ENCODE peak calls at places on chromosome 5, in four cellular contexts. J is WTC11, O is K562, W is HepG2. M is an unnamed sample.

GRCh38 chr5:126369995-126370731 is 53.0 kb upstream of the GRAMD2B start:
- DNase-seq in J (peak), O (no peak), W (peak), M (no peak)

GRCh38 chr5:13664377-13664776 is 280.1 kb downstream of the DNAH5 start:
- DNase-seq in J (no peak), O (no peak), W (no peak), M (no peak)

GRCh38 chr5:41738695-41739354 is 131.4 kb downstream of the OXCT1 start:
- DNase-seq in J (no peak), O (no peak), W (no peak), M (no peak)

GRCh38 chr5:6504677-6505414 is 56.2 kb downstream of the UBE2QL1 start:
- DNase-seq in J (no peak), O (no peak), W (no peak), M (no peak)

GRCh38 chr5:179203248-179203647 is 142.0 kb downstream of the ADAMTS2 start:
- DNase-seq in J (no peak), O (no peak), W (no peak), M (no peak)

GRCh38 chr5:93246093-93246855 is 334.7 kb downstream of the NR2F1-AS1 start:
- DNase-seq in J (peak), O (no peak), W (peak), M (peak)

GRCh38 chr5:157108961-157109360 is at the start of gene HAVCR2:
- DNase-seq in J (no peak), O (no peak), W (no peak), M (no peak)

GRCh38 chr5:150022681-150023080 is 22.1 kb downstream of the HMGXB3 start:
- DNase-seq in J (no peak), O (no peak), W (no peak), M (no peak)

GRCh38 chr5:143261748-143262392 is 141.6 kb downstream of the NR3C1 start:
- DNase-seq in J (no peak), O (no peak), W (no peak), M (no peak)

GRCh38 chr5:177109810-177110209 is 23.1 kb downstream of the FGFR4 start:
- DNase-seq in J (no peak), O (no peak), W (no peak), M (no peak)

GRCh38 chr5:159906463-159906862 is 9.8 kb upstream of the ADRA1B start:
- DNase-seq in J (no peak), O (no peak), W (no peak), M (no peak)

GRCh38 chr5:173454764-173455598 is 126.8 kb upstream of the STC2 start:
- DNase-seq in J (no peak), O (peak), W (peak), M (no peak)

GRCh38 chr5:121432-121831 is 29.5 kb downstream of the PLEKHG4B start:
- DNase-seq in J (no peak), O (no peak), W (no peak), M (no peak)

GRCh38 chr5:80184235-80185023 is 71.4 kb downstream of the SERINC5 start:
- DNase-seq in J (peak), O (peak), W (peak), M (no peak)

GRCh38 chr5:176577312-176578176 is 28.4 kb downstream of the CDHR2 start:
- DNase-seq in J (no peak), O (no peak), W (no peak), M (no peak)

GRCh38 chr5:56247596-56247995 is 14.5 kb upstream of the ANKRD55 start:
- DNase-seq in J (no peak), O (no peak), W (no peak), M (no peak)

GRCh38 chr5:179306191-179307005 is 38.9 kb downstream of the ADAMTS2 start:
- DNase-seq in J (no peak), O (no peak), W (no peak), M (no peak)

GRCh38 chr5:15889001-15889400 is 290.6 kb downstream of the MARCHF11 start:
- DNase-seq in J (no peak), O (no peak), W (no peak), M (no peak)

GRCh38 chr5:95870105-95870672 is 47.7 kb upstream of the GLRX start:
- DNase-seq in J (no peak), O (no peak), W (peak), M (no peak)

GRCh38 chr5:54761213-54761701 is 224.1 kb downstream of the ESM1 start:
- DNase-seq in J (no peak), O (no peak), W (no peak), M (no peak)

GRCh38 chr5:89396262-89396975 is 513.4 kb upstream of the MEF2C start:
- DNase-seq in J (no peak), O (no peak), W (no peak), M (no peak)

GRCh38 chr5:17151686-17152085 is 65.7 kb upstream of the BASP1 start:
- DNase-seq in J (peak), O (no peak), W (no peak), M (no peak)

GRCh38 chr5:15286659-15287058 is 213.3 kb upstream of the FBXL7 start:
- DNase-seq in J (no peak), O (no peak), W (no peak), M (no peak)

GRCh38 chr5:159601216-159601615 is 270.9 kb upstream of the IL12B start:
- DNase-seq in J (no peak), O (no peak), W (no peak), M (no peak)

DNA sequence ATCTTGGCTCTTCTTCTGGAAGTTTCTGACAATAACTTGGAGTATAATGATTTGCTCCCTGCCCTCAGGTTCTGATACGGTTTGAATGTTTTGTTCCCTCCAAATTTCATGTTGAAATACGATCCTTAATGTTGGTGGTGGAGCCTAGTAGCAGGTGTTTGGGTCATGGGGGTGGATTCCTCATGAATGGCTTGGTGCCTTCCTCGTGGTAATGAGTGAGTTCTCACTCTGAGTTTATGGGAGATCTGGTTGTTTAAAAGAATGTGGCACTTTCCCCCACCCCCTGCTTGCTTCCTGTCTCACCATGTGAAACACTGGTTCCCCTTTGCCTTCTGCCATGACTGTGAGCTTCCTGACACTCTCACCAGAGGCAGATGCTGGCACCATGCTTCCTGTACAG is 103.0 kb upstream of the OSMR start:
- DNase-seq in J (no peak), O (no peak), W (no peak), M (no peak)
- TF ChIP-seq ELF4 in J (no peak), O (no peak), W (no peak), M (no peak)

DNA sequence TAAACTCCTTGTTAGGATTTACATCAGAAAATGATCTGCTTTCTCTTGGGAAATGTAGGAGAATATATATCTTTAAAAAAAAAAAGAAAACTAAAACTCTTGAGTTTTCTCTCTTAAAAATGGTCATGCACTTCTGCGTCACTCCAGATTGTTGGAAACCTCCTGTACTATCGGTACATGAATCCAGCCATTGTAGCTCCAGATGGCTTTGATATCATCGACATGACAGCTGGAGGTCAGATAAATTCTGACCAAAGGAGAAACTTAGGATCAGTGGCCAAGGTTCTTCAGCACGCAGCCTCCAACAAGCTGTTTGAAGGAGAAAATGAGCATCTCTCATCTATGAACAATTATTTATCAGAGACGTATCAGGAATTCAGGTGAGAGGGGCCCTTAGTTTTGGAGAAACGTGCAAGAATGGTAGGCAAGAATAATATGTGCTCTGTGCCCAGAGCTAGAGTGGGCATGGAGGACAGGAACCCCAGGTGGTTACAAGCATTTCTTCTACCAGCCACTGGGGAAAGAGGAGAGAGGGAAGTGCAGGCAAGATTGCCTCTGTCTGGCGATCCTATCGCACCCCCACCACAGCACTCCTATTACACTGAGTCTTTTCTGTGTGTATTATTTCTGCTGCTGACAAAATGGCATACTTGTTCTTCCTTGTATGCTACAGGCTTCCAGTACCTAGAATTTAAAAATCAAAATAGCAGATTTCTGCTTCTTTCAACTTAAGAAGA is 41.4 kb upstream of the F2R start:
- DNase-seq in J (no peak), O (no peak), W (no peak), M (no peak)
- TF ChIP-seq ELF4 in J (no peak), O (no peak), W (no peak), M (no peak)

GRCh38 chr5:123876265-123876790 is 364.4 kb downstream of the CSNK1G3 start:
- DNase-seq in J (no peak), O (no peak), W (no peak), M (no peak)
- TF ChIP-seq ELF4 in J (no peak), O (no peak), W (no peak), M (no peak)

GRCh38 chr5:124920909-124921666 is 174.6 kb upstream of the ZNF608 start:
- DNase-seq in J (no peak), O (no peak), W (no peak), M (no peak)
- TF ChIP-seq ELF4 in J (no peak), O (no peak), W (no peak), M (no peak)

DNA sequence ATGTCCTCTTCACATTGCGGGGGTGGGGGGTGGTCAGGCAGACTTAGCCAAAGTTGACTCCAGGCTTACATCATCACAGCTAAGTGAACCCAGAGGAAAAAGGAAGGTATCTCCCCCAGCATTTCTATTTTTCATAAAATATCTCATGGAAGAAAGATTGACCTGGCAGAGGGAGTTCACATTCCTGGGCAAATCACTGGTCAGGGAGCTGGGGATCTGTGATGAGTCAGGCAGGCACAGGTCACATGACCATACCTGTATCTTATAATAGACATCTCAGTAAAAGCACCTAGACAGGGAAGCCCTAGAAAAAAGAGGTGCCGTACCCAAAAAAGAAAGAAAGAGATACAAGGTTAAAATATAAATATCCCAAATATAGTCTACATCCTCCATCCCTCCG is 57.3 kb upstream of the WWC1 start:
- DNase-seq in J (no peak), O (no peak), W (no peak), M (no peak)
- TF ChIP-seq ELF4 in J (no peak), O (no peak), W (no peak), M (no peak)

GRCh38 chr5:2375291-2375690 is 376.2 kb downstream of the IRX2 start:
- DNase-seq in J (no peak), O (no peak), W (no peak), M (no peak)

GRCh38 chr5:2375796-2376195 is 375.7 kb downstream of the IRX2 start:
- DNase-seq in J (no peak), O (no peak), W (no peak), M (no peak)

GRCh38 chr5:2378108-2378507 is 373.4 kb downstream of the IRX2 start:
- DNase-seq in J (no peak), O (no peak), W (no peak), M (no peak)

GRCh38 chr5:2374703-2375102 is 376.8 kb downstream of the IRX2 start:
- DNase-seq in J (no peak), O (no peak), W (no peak), M (no peak)

DNA sequence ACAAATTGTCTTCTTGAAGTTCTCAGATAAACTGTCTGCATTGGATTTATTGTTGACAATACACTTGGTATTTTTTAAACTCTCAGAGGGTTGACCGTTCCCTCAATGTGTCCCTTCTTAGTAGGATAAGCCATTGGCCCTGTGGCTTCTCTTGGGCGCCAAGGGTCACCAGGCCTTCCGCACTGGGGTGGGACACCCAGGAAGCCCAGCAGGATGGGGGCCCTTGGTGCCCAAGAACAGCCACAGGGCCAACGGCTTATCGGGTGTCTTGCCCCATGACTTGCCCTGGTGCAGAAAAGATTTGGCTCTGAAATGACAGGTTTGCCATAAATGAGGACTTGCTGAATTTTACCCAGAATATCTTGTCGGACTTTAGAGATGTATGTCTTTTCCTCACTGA is 375.0 kb downstream of the IRX2 start:
- DNase-seq in J (no peak), O (no peak), W (no peak), M (no peak)
- TF ChIP-seq ELF4 in J (no peak), O (no peak), W (no peak), M (no peak)

M was measured in HEK293T.